ENCODE peak calls at places on chromosome 18, in six cellular contexts. Q is HCT116, D is K562, P is GM12878, S is HepG2, C is H1. W is an unnamed sample.

GRCh38 chr18:12628706-12629702 is 28.9 kb downstream of the SPIRE1 start:
- DNase-seq in Q (no peak), D (no peak), P (no peak), S (no peak), C (no peak), W (no peak)

GRCh38 chr18:48459471-48459870 is 50.3 kb upstream of the ZBTB7C start:
- DNase-seq in Q (no peak), D (no peak), P (no peak), S (no peak), C (no peak), W (no peak)

GRCh38 chr18:63137999-63138448 is 181.5 kb downstream of the BCL2 start:
- DNase-seq in Q (no peak), D (no peak), P (no peak), S (no peak), C (no peak), W (no peak)

GRCh38 chr18:78991446-78991845 is 11.8 kb downstream of the SALL3 start:
- DNase-seq in Q (no peak), D (no peak), P (no peak), S (no peak), C (no peak), W (no peak)

GRCh38 chr18:59921384-59921891 is 21.6 kb downstream of the PMAIP1 start:
- DNase-seq in Q (no peak), D (no peak), P (no peak), S (no peak), C (no peak), W (no peak)

GRCh38 chr18:3323900-3324299 is 62.0 kb downstream of the MYL12B start:
- DNase-seq in Q (no peak), D (no peak), P (peak; percentile 7), S (no peak), C (no peak), W (no peak)

GRCh38 chr18:3966246-3966984 is 488.7 kb downstream of the DLGAP1 start:
- DNase-seq in Q (no peak), D (no peak), P (no peak), S (no peak), C (no peak), W (no peak)

GRCh38 chr18:3869848-3870247 is 419.9 kb downstream of the TGIF1 start:
- DNase-seq in Q (peak; percentile 40), D (no peak), P (no peak), S (peak; percentile 36), C (no peak), W (no peak)

GRCh38 chr18:38367473-38367872 is 801.9 kb upstream of the CELF4 start:
- DNase-seq in Q (no peak), D (no peak), P (no peak), S (no peak), C (no peak), W (no peak)

GRCh38 chr18:56233595-56233994 is 404.8 kb downstream of the TXNL1 start:
- DNase-seq in Q (no peak), D (no peak), P (no peak), S (no peak), C (no peak), W (no peak)

GRCh38 chr18:36247036-36247435 is 50.5 kb upstream of the FHOD3 start:
- DNase-seq in Q (no peak), D (no peak), P (no peak), S (no peak), C (no peak), W (peak; percentile 44)

GRCh38 chr18:32091724-32092421 is at the start of gene RNF138:
- DNase-seq in Q (peak; percentile 74), D (peak; percentile 83), P (peak; percentile 42), S (peak; percentile 59), C (peak; percentile 66), W (peak; percentile 87)

GRCh38 chr18:42758851-42759250 is 356.6 kb downstream of the RIT2 start:
- DNase-seq in Q (no peak), D (no peak), P (no peak), S (no peak), C (no peak), W (no peak)

GRCh38 chr18:25921677-25922421 is 168.6 kb downstream of the SS18 start:
- DNase-seq in Q (peak; percentile 57), D (peak; percentile 74), P (peak; percentile 20), S (peak; percentile 31), C (peak; percentile 25), W (peak; percentile 74)

GRCh38 chr18:73564073-73564472 is 583.6 kb downstream of the FBXO15 start:
- DNase-seq in Q (no peak), D (no peak), P (no peak), S (no peak), C (no peak), W (no peak)

GRCh38 chr18:2303517-2304238 is 267.6 kb downstream of the METTL4 start:
- DNase-seq in Q (no peak), D (no peak), P (no peak), S (no peak), C (no peak), W (no peak)

GRCh38 chr18:48367557-48367956 is 41.6 kb downstream of the ZBTB7C start:
- DNase-seq in Q (no peak), D (no peak), P (no peak), S (no peak), C (no peak), W (no peak)

GRCh38 chr18:70146174-70146573 is 59.3 kb downstream of the RTTN start:
- DNase-seq in Q (no peak), D (no peak), P (no peak), S (peak; percentile 65), C (no peak), W (no peak)
- TF ChIP-seq ATF3 in Q (no peak), D (no peak), P (no peak), S (no peak), C (no peak), W (no peak)

GRCh38 chr18:30486856-30487255 is 555.7 kb downstream of the DSC3 start:
- DNase-seq in Q (no peak), D (no peak), P (no peak), S (no peak), C (no peak), W (no peak)
- TF ChIP-seq ATF3 in Q (no peak), D (no peak), P (no peak), S (no peak), C (no peak), W (no peak)

GRCh38 chr18:10035306-10035991 is 121.6 kb downstream of the VAPA start:
- DNase-seq in Q (no peak), D (no peak), P (no peak), S (no peak), C (no peak), W (no peak)

GRCh38 chr18:10030816-10031541 is 117.2 kb downstream of the VAPA start:
- DNase-seq in Q (no peak), D (no peak), P (no peak), S (no peak), C (no peak), W (no peak)

GRCh38 chr18:10029711-10030110 is 115.9 kb downstream of the VAPA start:
- DNase-seq in Q (no peak), D (no peak), P (no peak), S (no peak), C (no peak), W (no peak)

GRCh38 chr18:10033038-10033437 is 119.2 kb downstream of the VAPA start:
- DNase-seq in Q (no peak), D (no peak), P (no peak), S (no peak), C (no peak), W (no peak)

DNA sequence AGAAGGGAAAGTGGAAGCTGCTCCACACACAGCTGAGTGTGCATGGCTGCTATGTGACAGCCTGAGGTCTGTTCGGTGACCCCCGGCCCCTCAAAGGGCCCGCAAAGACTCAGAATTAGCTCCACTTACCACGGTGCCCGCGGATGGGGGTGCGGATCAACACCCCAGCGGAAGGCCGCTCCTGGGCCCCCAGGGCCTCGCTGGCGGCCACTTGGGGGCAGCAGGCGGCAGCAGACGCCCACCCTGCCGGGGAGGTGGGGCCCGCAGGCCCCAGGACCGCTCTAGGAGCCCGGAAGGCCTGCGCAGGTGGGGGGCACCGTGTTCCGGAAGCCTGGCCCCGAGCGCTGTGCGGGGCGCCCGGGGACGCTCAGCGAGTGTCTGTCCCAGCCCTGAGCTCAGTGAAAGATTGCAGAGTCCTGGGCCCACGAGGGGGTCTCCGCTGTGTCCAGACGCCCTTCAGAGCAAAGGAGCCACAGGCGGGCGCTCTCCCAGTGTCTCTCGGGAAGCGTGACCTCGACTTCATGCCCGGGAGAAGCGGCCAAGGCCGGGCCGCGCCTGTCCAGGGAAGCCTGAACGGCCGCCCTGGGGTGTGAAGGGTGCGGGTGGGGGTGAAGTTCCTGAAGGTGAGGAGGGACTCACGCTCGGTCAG is 118.6 kb downstream of the VAPA start:
- DNase-seq in Q (no peak), D (no peak), P (no peak), S (no peak), C (peak; percentile 44), W (peak; percentile 71)
- TF ChIP-seq ATF3 in Q (no peak), D (no peak), P (no peak), S (no peak), C (no peak), W (no peak)

GRCh38 chr18:44961288-44961687 is 280.6 kb downstream of the SETBP1 start:
- DNase-seq in Q (no peak), D (no peak), P (no peak), S (no peak), C (no peak), W (no peak)
- TF ChIP-seq ATF3 in Q (no peak), D (no peak), P (no peak), S (no peak), C (no peak), W (no peak)

W was measured in WTC11.